ENCODE peak calls at places on chromosomes 1 and 21, in seven cellular contexts. One of them, this sample, is unnamed.

GRCh38 chr1:61013189-61013952 is 69.0 kb upstream of the NFIA start:
- DNase-seq in AG20443: no peak
- DNase-seq in GM04504: no peak
- DNase-seq in G401: peak
- DNase-seq in activated gamma-delta T cell treated with anti-CD3 and anti-CD28 coated beads, Interleukin-2, amount 50 U/mL, for 16 hours: no peak
- DNase-seq in NCI-H1417: no peak
- DNase-seq in AG08395: no peak
- DNase-seq in this sample: no peak

GRCh38 chr1:9630331-9631081 is 21.0 kb upstream of the PIK3CD start:
- DNase-seq in G401: no peak
- DNase-seq in activated gamma-delta T cell treated with anti-CD3 and anti-CD28 coated beads, Interleukin-2, amount 50 U/mL, for 16 hours: no peak
- DNase-seq in AG08395: no peak
- DNase-seq in GM04504: no peak
- DNase-seq in NCI-H1417: no peak
- DNase-seq in AG20443: no peak
- DNase-seq in this sample: no peak

GRCh38 chr1:241408170-241408569 is 51.2 kb upstream of the RGS7 start:
- DNase-seq in GM04504: no peak
- DNase-seq in NCI-H1417: peak
- DNase-seq in AG08395: no peak
- DNase-seq in AG20443: no peak
- DNase-seq in G401: no peak
- DNase-seq in activated gamma-delta T cell treated with anti-CD3 and anti-CD28 coated beads, Interleukin-2, amount 50 U/mL, for 16 hours: no peak
- DNase-seq in this sample: no peak

GRCh38 chr21:45253180-45253579 is 34.5 kb downstream of the POFUT2 start:
- DNase-seq in NCI-H1417: no peak
- DNase-seq in GM04504: no peak
- DNase-seq in AG08395: no peak
- DNase-seq in G401: no peak
- DNase-seq in AG20443: peak
- DNase-seq in activated gamma-delta T cell treated with anti-CD3 and anti-CD28 coated beads, Interleukin-2, amount 50 U/mL, for 16 hours: no peak
- DNase-seq in this sample: no peak

GRCh38 chr21:33703750-33704606 is 61.7 kb downstream of the ITSN1 start:
- DNase-seq in G401: no peak
- DNase-seq in GM04504: no peak
- DNase-seq in AG20443: no peak
- DNase-seq in NCI-H1417: no peak
- DNase-seq in activated gamma-delta T cell treated with anti-CD3 and anti-CD28 coated beads, Interleukin-2, amount 50 U/mL, for 16 hours: no peak
- DNase-seq in AG08395: no peak
- DNase-seq in this sample: no peak

GRCh38 chr1:186435336-186435735 is 25.6 kb downstream of the PDC start:
- DNase-seq in AG08395: no peak
- DNase-seq in NCI-H1417: no peak
- DNase-seq in activated gamma-delta T cell treated with anti-CD3 and anti-CD28 coated beads, Interleukin-2, amount 50 U/mL, for 16 hours: no peak
- DNase-seq in GM04504: no peak
- DNase-seq in G401: no peak
- DNase-seq in AG20443: no peak
- DNase-seq in this sample: no peak

GRCh38 chr1:229129306-229130027 is 141.4 kb upstream of the RAB4A start:
- DNase-seq in GM04504: no peak
- DNase-seq in activated gamma-delta T cell treated with anti-CD3 and anti-CD28 coated beads, Interleukin-2, amount 50 U/mL, for 16 hours: peak
- DNase-seq in G401: no peak
- DNase-seq in AG20443: no peak
- DNase-seq in AG08395: no peak
- DNase-seq in NCI-H1417: no peak
- DNase-seq in this sample: no peak

GRCh38 chr1:98336472-98337118 is 324.9 kb upstream of the SNX7 start:
- DNase-seq in AG08395: no peak
- DNase-seq in NCI-H1417: peak
- DNase-seq in activated gamma-delta T cell treated with anti-CD3 and anti-CD28 coated beads, Interleukin-2, amount 50 U/mL, for 16 hours: no peak
- DNase-seq in G401: no peak
- DNase-seq in GM04504: no peak
- DNase-seq in AG20443: no peak
- DNase-seq in this sample: no peak

GRCh38 chr1:178267646-178268094 is 173.8 kb downstream of the RASAL2 start:
- DNase-seq in NCI-H1417: no peak
- DNase-seq in AG08395: peak
- DNase-seq in G401: no peak
- DNase-seq in activated gamma-delta T cell treated with anti-CD3 and anti-CD28 coated beads, Interleukin-2, amount 50 U/mL, for 16 hours: no peak
- DNase-seq in AG20443: peak
- DNase-seq in GM04504: no peak
- DNase-seq in this sample: no peak

GRCh38 chr1:40984531-40984930 is 5.0 kb downstream of the CTPS1 start:
- DNase-seq in NCI-H1417: no peak
- DNase-seq in GM04504: no peak
- DNase-seq in AG08395: no peak
- DNase-seq in G401: no peak
- DNase-seq in AG20443: no peak
- DNase-seq in activated gamma-delta T cell treated with anti-CD3 and anti-CD28 coated beads, Interleukin-2, amount 50 U/mL, for 16 hours: no peak
- DNase-seq in this sample: no peak

GRCh38 chr1:92822907-92823306 is 8.9 kb upstream of the RPL5 start:
- DNase-seq in NCI-H1417: no peak
- DNase-seq in activated gamma-delta T cell treated with anti-CD3 and anti-CD28 coated beads, Interleukin-2, amount 50 U/mL, for 16 hours: no peak
- DNase-seq in AG08395: no peak
- DNase-seq in GM04504: no peak
- DNase-seq in AG20443: peak
- DNase-seq in G401: no peak
- DNase-seq in this sample: no peak

This sample was measured in NCI-H1105.